ENCODE peak calls at places on chromosome 1, in five cellular contexts. P is brain microvascular endothelial cell, Y is left ventricle myocardium inferior, E is fibroblast of lung, G is neural progenitor cell. T is an unnamed sample.

GRCh38 chr1:31875636-31876236 is 59.9 kb upstream of the SPOCD1 start:
- DNase-seq in E (no peak), P (no peak), G (no peak), Y (no peak), T (no peak)

GRCh38 chr1:232634086-232634485 is 4.2 kb upstream of the SIPA1L2 start:
- DNase-seq in E (no peak), Y (peak), P (no peak), G (no peak), T (no peak)

GRCh38 chr1:30044745-30045144 is 678.6 kb downstream of the MATN1 start:
- DNase-seq in Y (no peak), P (no peak), G (no peak), E (no peak), T (peak)

GRCh38 chr1:236844499-236845271 is 49.6 kb downstream of the MTR start:
- DNase-seq in E (peak), G (no peak), Y (no peak), P (peak), T (no peak)

GRCh38 chr1:10735603-10736305 is 60.7 kb downstream of the CASZ1 start:
- DNase-seq in P (no peak), G (no peak), E (no peak), Y (no peak), T (no peak)

GRCh38 chr1:28917757-28918118 is 3.4 kb downstream of the EPB41 start:
- DNase-seq in P (no peak), G (no peak), Y (no peak), E (no peak), T (no peak)

GRCh38 chr1:20680269-20680668 is 19.1 kb upstream of the DDOST start:
- DNase-seq in E (no peak), P (no peak), G (no peak), Y (no peak), T (no peak)

GRCh38 chr1:50620680-50621329 is 197.6 kb upstream of the DMRTA2 start:
- DNase-seq in E (peak), P (no peak), Y (no peak), G (peak), T (no peak)

GRCh38 chr1:115179397-115179835 is 90.1 kb upstream of the TSPAN2 start:
- DNase-seq in G (no peak), E (peak), P (peak), Y (peak), T (no peak)

GRCh38 chr1:24927473-24927872 is 2.6 kb downstream of the RUNX3 start:
- DNase-seq in G (no peak), P (no peak), E (no peak), Y (no peak), T (no peak)
- H3K4me3 ChIP-seq in G (no peak), P (no peak), E (no peak), Y (no peak), T (no peak)

GRCh38 chr1:22140681-22141080 is 2.2 kb downstream of the WNT4 start:
- DNase-seq in G (no peak), P (no peak), E (no peak), Y (no peak), T (no peak)

GRCh38 chr1:22133928-22134324 is 9.0 kb downstream of the WNT4 start:
- DNase-seq in E (no peak), G (peak), Y (no peak), P (no peak), T (no peak)

GRCh38 chr1:22139817-22140216 is 3.1 kb downstream of the WNT4 start:
- DNase-seq in P (no peak), Y (no peak), G (no peak), E (no peak), T (no peak)

GRCh38 chr1:22139066-22139594 is 3.8 kb downstream of the WNT4 start:
- DNase-seq in E (no peak), P (no peak), G (no peak), Y (no peak), T (no peak)

GRCh38 chr1:22137006-22137720 is 5.7 kb downstream of the WNT4 start:
- DNase-seq in Y (no peak), P (no peak), G (peak), E (peak), T (no peak)
- H3K27ac ChIP-seq in Y (no peak), P (no peak), G (no peak), E (no peak), T (no peak)

GRCh38 chr1:229664133-229664689 is 38.2 kb downstream of the URB2 start:
- DNase-seq in G (no peak), Y (no peak), P (peak), E (peak), T (no peak)

GRCh38 chr1:229661022-229661877 is 35.2 kb downstream of the URB2 start:
- DNase-seq in E (peak), Y (peak), P (peak), G (peak), T (no peak)

GRCh38 chr1:229669333-229669732 is 43.3 kb downstream of the URB2 start:
- DNase-seq in G (no peak), P (peak), E (no peak), Y (no peak), T (no peak)

GRCh38 chr1:229661897-229662296 is 35.9 kb downstream of the URB2 start:
- DNase-seq in G (no peak), P (no peak), Y (no peak), E (no peak), T (no peak)

DNA sequence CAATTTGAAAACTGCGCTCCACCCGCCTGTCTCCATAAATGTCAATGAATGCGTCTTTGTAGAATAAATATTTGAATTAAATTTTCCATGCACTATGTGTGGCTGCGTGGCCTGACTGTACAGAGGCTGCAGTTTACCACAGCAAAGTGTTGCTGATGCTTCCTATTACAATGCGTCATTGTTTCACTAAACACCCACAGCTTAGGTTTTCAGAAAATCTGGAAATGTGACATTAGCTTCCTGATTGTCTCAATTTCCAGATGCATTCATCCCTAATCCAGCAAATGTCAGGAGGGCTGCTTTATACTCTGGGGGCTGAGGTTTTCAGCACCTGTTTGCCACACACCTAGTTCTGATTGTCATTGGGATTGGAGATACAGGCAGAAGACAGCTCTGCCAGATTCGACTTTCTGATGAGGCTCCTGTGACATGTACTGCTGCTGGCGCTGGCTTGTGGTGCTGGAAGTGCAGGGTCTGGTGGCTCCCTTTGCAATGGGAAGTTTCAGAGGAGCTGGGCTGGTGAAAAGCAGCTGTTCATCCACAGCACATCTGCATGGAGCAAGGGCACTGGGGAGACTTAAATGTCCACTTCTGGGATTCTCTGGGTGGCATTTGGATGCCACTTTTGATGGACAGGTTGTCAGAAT is 40.0 kb downstream of the URB2 start:
- DNase-seq in E (no peak), Y (no peak), P (no peak), G (no peak), T (no peak)
- H3K4me3 ChIP-seq in E (no peak), Y (no peak), P (no peak), G (no peak), T (no peak)

GRCh38 chr1:15212989-15213291 is 34.1 kb upstream of the FHAD1 start:
- DNase-seq in P (no peak), G (peak), E (no peak), Y (no peak), T (no peak)

GRCh38 chr1:15217654-15218053 is 29.4 kb upstream of the FHAD1 start:
- DNase-seq in Y (no peak), P (no peak), E (no peak), G (no peak), T (no peak)

GRCh38 chr1:15214507-15214906 is 32.5 kb upstream of the FHAD1 start:
- DNase-seq in P (peak), E (no peak), G (peak), Y (peak), T (no peak)

GRCh38 chr1:15213333-15213732 is 33.7 kb upstream of the FHAD1 start:
- DNase-seq in P (no peak), E (peak), Y (no peak), G (peak), T (no peak)

GRCh38 chr1:15215116-15215515 is 31.9 kb upstream of the FHAD1 start:
- DNase-seq in P (no peak), G (no peak), Y (peak), E (no peak), T (no peak)
- H3K27ac ChIP-seq in P (no peak), G (peak), Y (peak), E (peak), T (peak)

DNA sequence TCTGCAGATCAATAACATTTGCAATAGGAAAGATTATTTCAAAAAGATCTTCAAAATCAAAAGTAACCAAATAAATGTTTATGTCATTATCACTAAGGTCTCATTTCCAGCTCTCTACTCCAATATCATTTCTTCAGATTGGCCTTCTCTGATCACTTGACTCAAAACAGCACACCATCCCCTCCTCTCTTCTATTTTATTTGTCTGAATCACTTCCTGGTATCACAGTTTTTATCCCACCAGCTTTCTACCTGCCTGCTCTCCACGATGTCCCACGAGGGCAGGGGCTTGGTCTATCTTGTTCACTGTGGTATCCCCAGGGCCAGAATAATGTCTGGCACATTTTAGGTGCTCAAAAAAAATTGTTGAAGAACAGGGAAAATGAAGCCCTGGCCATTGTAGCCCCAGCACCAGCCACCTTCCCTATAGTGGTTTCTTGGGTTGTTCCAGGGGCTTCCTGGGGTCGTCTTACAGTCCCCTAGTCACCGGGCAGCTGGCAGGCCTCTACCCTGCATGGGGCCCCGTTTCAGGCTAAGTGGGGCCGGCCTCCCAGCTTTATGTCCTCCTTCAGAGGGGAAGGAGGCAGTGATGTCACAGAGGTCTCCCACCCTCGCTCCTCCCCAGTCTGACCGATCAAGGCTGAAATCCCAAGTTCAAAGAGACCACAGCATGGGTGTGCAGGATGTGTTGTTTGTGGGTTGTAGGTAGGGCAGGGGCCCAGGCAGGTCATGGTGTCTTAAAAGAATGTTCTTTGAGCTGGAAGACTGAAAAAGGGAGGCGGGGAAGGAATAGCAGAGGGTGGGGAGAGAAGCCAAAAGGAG is 3.5 kb upstream of the PADI1 start:
- DNase-seq in E (peak), P (no peak), Y (no peak), G (no peak), T (peak)
- H3K4me3 ChIP-seq in E (no peak), P (no peak), Y (no peak), G (no peak), T (no peak)

GRCh38 chr1:62233926-62234450 is 39.3 kb downstream of the L1TD1 start:
- DNase-seq in E (peak), P (no peak), G (no peak), Y (no peak), T (no peak)
- H3K27ac ChIP-seq in E (no peak), P (no peak), G (no peak), Y (no peak), T (no peak)